ENCODE peak calls at places on chromosomes 5 and 9, in seven cellular contexts. M is GM23338; W is lung; G is CD8-positive, alpha-beta T cell; I is cardiac muscle cell; S is ovary; R is trophoblast cell. O is an unnamed sample.

GRCh38 chr9:111148994-111149759 is 110.9 kb upstream of the LPAR1 start:
- DNase-seq in G (no peak), W (no peak), M (peak; percentile 8), S (no peak), R (no peak), I (no peak), O (no peak)

GRCh38 chr5:92401492-92401891 is 1018.4 kb upstream of the ARRDC3 start:
- DNase-seq in S (no peak), W (no peak), R (peak; percentile 10), I (peak; percentile 10), M (peak; percentile 83), G (no peak), O (no peak)

GRCh38 chr5:134462047-134462575 is 50.4 kb upstream of the CDKN2AIPNL start:
- DNase-seq in W (no peak), G (no peak), S (no peak), R (no peak), I (no peak), M (no peak), O (no peak)

GRCh38 chr5:157186309-157187045 is 5.8 kb downstream of the ITK start:
- DNase-seq in S (no peak), I (no peak), G (no peak), M (no peak), R (no peak), W (no peak), O (no peak)

GRCh38 chr5:18745591-18745987 is 1111.3 kb downstream of the TAF11L14 start:
- DNase-seq in M (no peak), G (no peak), W (no peak), S (peak; percentile 29), R (peak; percentile 21), I (no peak), O (peak; percentile 33)

GRCh38 chr5:142587354-142587965 is 98.4 kb downstream of the FGF1 start:
- DNase-seq in G (no peak), W (no peak), S (no peak), R (peak; percentile 39), M (peak; percentile 93), I (peak; percentile 68), O (peak; percentile 20)

GRCh38 chr5:30347858-30348257 is 845.6 kb upstream of the CDH6 start:
- DNase-seq in S (no peak), G (no peak), M (no peak), W (no peak), I (no peak), R (no peak), O (no peak)

GRCh38 chr5:78533356-78533755 is 115.2 kb downstream of the LHFPL2 start:
- DNase-seq in R (peak; percentile 61), M (peak; percentile 77), I (no peak), G (no peak), W (no peak), S (no peak), O (no peak)

GRCh38 chr9:82606071-82606470 is 456.9 kb downstream of the RASEF start:
- DNase-seq in W (no peak), M (no peak), G (no peak), R (no peak), S (no peak), I (no peak), O (no peak)

GRCh38 chr9:120916573-120916972 is 10.0 kb downstream of the TRAF1 start:
- DNase-seq in G (no peak), M (peak; percentile 31), I (no peak), S (peak; percentile 80), W (no peak), R (no peak), O (peak; percentile 87)

GRCh38 chr9:119094086-119094485 is 275.1 kb downstream of the BRINP1 start:
- DNase-seq in S (no peak), I (peak; percentile 13), G (no peak), R (no peak), M (no peak), W (peak; percentile 36), O (peak; percentile 6)

GRCh38 chr9:114545055-114545454 is 39.8 kb upstream of the WHRN start:
- DNase-seq in M (no peak), G (no peak), S (no peak), I (no peak), R (no peak), W (no peak), O (no peak)

GRCh38 chr5:99033014-99033931 is 104.5 kb upstream of the CHD1 start:
- DNase-seq in M (no peak), R (no peak), I (no peak), W (no peak), G (no peak), S (no peak), O (no peak)

GRCh38 chr9:13141629-13142028 is 137.9 kb downstream of the MPDZ start:
- DNase-seq in S (no peak), R (no peak), I (no peak), W (no peak), M (no peak), G (no peak), O (no peak)

GRCh38 chr5:147484708-147485020 is 25.2 kb downstream of the DPYSL3 start:
- DNase-seq in I (no peak), W (no peak), G (no peak), R (no peak), M (no peak), S (no peak), O (no peak)

GRCh38 chr5:73801736-73802135 is 175.7 kb downstream of the ARHGEF28 start:
- DNase-seq in W (no peak), R (no peak), S (no peak), M (no peak), I (no peak), G (no peak), O (no peak)

GRCh38 chr9:12808569-12808968 is 33.7 kb downstream of the LURAP1L start:
- DNase-seq in W (no peak), S (no peak), R (no peak), I (no peak), M (no peak), G (no peak), O (no peak)

GRCh38 chr9:137280478-137281344 is 3.2 kb downstream of the TOR4A start:
- DNase-seq in M (peak; percentile 77), G (no peak), S (no peak), I (peak; percentile 71), W (no peak), R (peak; percentile 32), O (no peak)

GRCh38 chr5:138213161-138214029 is at the start of gene CDC23:
- DNase-seq in G (peak; percentile 87), M (peak; percentile 100), R (peak; percentile 100), W (peak; percentile 95), I (peak; percentile 98), S (peak; percentile 87), O (peak; percentile 96)

GRCh38 chr9:105681724-105682123 is 12.6 kb upstream of the TMEM38B start:
- DNase-seq in W (no peak), G (no peak), R (no peak), M (no peak), S (no peak), I (no peak), O (no peak)

GRCh38 chr5:962801-963200 is 45.8 kb upstream of the NKD2 start:
- DNase-seq in W (no peak), R (no peak), S (no peak), I (no peak), G (no peak), M (no peak), O (no peak)

GRCh38 chr5:964821-965220 is 43.8 kb upstream of the NKD2 start:
- DNase-seq in R (no peak), W (no peak), M (no peak), S (no peak), I (no peak), G (no peak), O (no peak)

GRCh38 chr5:963310-963672 is 45.3 kb upstream of the NKD2 start:
- DNase-seq in M (no peak), S (no peak), G (no peak), W (no peak), R (no peak), I (no peak), O (no peak)

GRCh38 chr5:962386-962785 is 46.2 kb upstream of the NKD2 start:
- DNase-seq in G (no peak), W (no peak), I (no peak), M (no peak), S (no peak), R (no peak), O (no peak)

GRCh38 chr5:963673-964531 is 44.7 kb upstream of the NKD2 start:
- DNase-seq in S (no peak), R (no peak), M (no peak), G (peak; percentile 58), I (no peak), W (no peak), O (peak; percentile 48)
- H3K4me3 ChIP-seq in S (no peak overlapping the region), R (no peak overlapping the region), M (no peak overlapping the region), G (peak overlapping the region; percentile 22), I (no peak overlapping the region), W (no peak overlapping the region), O (no peak overlapping the region)

DNA sequence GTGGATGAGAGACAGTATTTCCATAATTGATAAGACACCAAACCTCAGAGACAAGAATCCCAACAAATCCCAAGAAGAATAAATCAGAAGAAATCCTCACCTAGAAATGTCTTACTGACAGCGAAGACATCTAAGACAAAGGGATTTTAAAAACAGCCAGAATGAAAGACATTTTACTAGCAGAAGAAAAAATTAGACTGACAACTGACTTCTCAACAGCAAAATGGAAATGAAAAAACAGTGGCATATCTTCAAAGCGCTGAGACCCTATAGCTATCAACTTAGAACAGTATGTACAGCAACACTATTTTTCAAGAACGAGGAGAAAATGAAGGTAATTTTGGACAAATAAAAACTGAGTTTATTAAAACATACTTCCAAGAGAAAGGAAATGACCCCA is 16.3 kb downstream of the TTLL11 start:
- DNase-seq in I (no peak), G (no peak), W (no peak), R (no peak), S (no peak), M (no peak), O (no peak)
- H3K27ac ChIP-seq in I (no peak overlapping the region), G (no peak overlapping the region), W (no peak overlapping the region), R (no peak overlapping the region), S (no peak overlapping the region), M (no peak overlapping the region), O (no peak overlapping the region)

GRCh38 chr9:133107961-133108793 is 12.9 kb downstream of the RALGDS start:
- DNase-seq in G (no peak), R (no peak), I (no peak), M (no peak), W (no peak), S (peak; percentile 10), O (peak; percentile 7)
- H3K36me3 ChIP-seq in G (peaks cover 39% of the 10 kb centered on the region), R (peaks cover 65% of the 10 kb centered on the region), I (peaks cover 26% of the 10 kb centered on the region), M (no peaks in the 10 kb centered on the region), W (peaks cover 65% of the 10 kb centered on the region), S (no peaks in the 10 kb centered on the region), O (peaks cover 84% of the 10 kb centered on the region)

DNA sequence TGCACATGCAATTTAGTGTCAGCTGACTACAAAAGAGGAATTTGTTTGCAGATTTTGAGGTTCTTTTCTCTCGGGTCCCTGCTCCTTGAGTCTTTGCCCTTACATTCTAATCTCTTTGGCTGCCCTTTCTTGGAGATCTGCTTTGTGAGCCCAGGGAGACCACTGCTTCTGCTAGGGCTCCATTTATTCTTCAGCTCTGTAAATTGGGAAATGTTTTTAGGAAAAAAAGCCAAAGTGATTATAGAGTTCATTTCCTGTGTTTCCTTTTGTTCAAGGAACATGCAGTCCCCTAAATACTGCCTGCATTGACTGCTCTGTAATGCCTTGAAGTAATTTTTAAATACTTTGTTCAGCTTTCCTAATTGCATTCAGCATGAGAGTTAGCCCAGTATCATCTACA is 197.4 kb downstream of the CSNK1G3 start:
- DNase-seq in R (no peak), S (no peak), M (no peak), W (no peak), G (no peak), I (no peak), O (no peak)
- H3K4me3 ChIP-seq in R (no peak overlapping the region), S (no peak overlapping the region), M (no peak overlapping the region), W (no peak overlapping the region), G (no peak overlapping the region), I (no peak overlapping the region), O (no peak overlapping the region)